ENCODE peak calls at places on chromosomes 2 and 18, in ten cellular contexts. X is body of pancreas; T is DND-41; E is naive B cell; C is fibroblast of gingiva; I is C1 segment of cervical spinal cord; R is stimulated activated CD8-positive, alpha-beta memory T cell treated with anti-CD3 and anti-CD28 coated beads, Interleukin-15, amount 100 ng/mL, for 1 hour; L is Ammon's horn; G is midbrain; K is stimulated activated CD4-positive, alpha-beta T cell treated with anti-CD3 and anti-CD28 coated beads, Interleukin-15, amount 100 ng/mL, for 1 hour. B is an unnamed sample.

GRCh38 chr2:137000790-137001189 is 235.4 kb downstream of the THSD7B start:
- DNase-seq in T (no peak), R (no peak), G (no peak), E (no peak), X (no peak), K (no peak), I (no peak), L (no peak), C (no peak), B (no peak)

GRCh38 chr18:66439207-66439606 is 164.7 kb downstream of the CDH19 start:
- DNase-seq in T (no peak), C (no peak), E (no peak), R (no peak), L (no peak), X (no peak), G (no peak), K (no peak), I (no peak), B (no peak)

GRCh38 chr2:62383843-62384242 is 122.2 kb downstream of the TMEM17 start:
- DNase-seq in E (no peak), G (no peak), X (no peak), C (no peak), K (no peak), I (no peak), T (no peak), R (no peak), L (no peak), B (peak; percentile 9)

GRCh38 chr18:78659748-78660147 is 319.9 kb upstream of the SALL3 start:
- DNase-seq in X (no peak), I (peak; percentile 20), L (peak; percentile 32), R (no peak), T (peak; percentile 35), G (no peak), C (no peak), K (no peak), E (no peak), B (no peak)

GRCh38 chr2:97870396-97870843 is 125.3 kb downstream of the TMEM131 start:
- DNase-seq in K (no peak), L (peak; percentile 22), R (no peak), G (peak; percentile 15), X (peak; percentile 34), E (peak; percentile 7), T (peak; percentile 80), I (no peak), C (peak; percentile 97), B (peak; percentile 98)

GRCh38 chr2:120767486-120768005 is 31.9 kb downstream of the GLI2 start:
- DNase-seq in E (no peak), K (no peak), G (no peak), T (no peak), R (no peak), C (no peak), I (no peak), L (no peak), X (no peak), B (no peak)

GRCh38 chr2:131127076-131127475 is 21.9 kb downstream of the PLEKHB2 start:
- DNase-seq in L (peak; percentile 56), I (peak; percentile 35), E (no peak), G (peak; percentile 45), R (no peak), K (no peak), T (no peak), X (no peak), C (no peak), B (peak; percentile 16)

GRCh38 chr2:16400127-16400623 is 265.5 kb downstream of the CYRIA start:
- DNase-seq in K (no peak), E (no peak), L (no peak), X (no peak), G (no peak), I (no peak), T (no peak), C (no peak), R (no peak), B (no peak)

GRCh38 chr2:113175736-113176695 is 2.2 kb downstream of the PSD4 start:
- DNase-seq in X (no peak), T (peak; percentile 73), C (no peak), K (no peak), L (no peak), I (no peak), E (peak; percentile 78), R (no peak), G (no peak), B (no peak)

GRCh38 chr2:213069531-213069930 is 81.9 kb downstream of the IKZF2 start:
- DNase-seq in C (no peak), R (no peak), G (no peak), I (no peak), X (no peak), E (no peak), K (no peak), T (no peak), L (no peak), B (no peak)

GRCh38 chr2:192243488-192243887 is 48.8 kb upstream of the TMEFF2 start:
- DNase-seq in G (no peak), T (no peak), I (no peak), X (no peak), R (no peak), L (no peak), C (no peak), K (no peak), E (no peak), B (peak; percentile 28)

GRCh38 chr2:217714268-217714643 is 288.5 kb downstream of the TNS1 start:
- DNase-seq in T (no peak), I (peak; percentile 86), X (peak; percentile 50), C (no peak), L (peak; percentile 98), E (no peak), K (no peak), G (peak; percentile 92), R (no peak), B (peak; percentile 55)

GRCh38 chr2:169018390-169018789 is 12.7 kb downstream of the ABCB11 start:
- DNase-seq in K (no peak), E (no peak), G (no peak), X (no peak), I (no peak), L (no peak), T (no peak), C (no peak), R (no peak), B (no peak)

GRCh38 chr2:31404827-31405226 is 9.7 kb downstream of the XDH start:
- DNase-seq in L (no peak), E (no peak), I (no peak), K (no peak), T (no peak), R (no peak), G (no peak), C (no peak), X (no peak), B (no peak)

GRCh38 chr2:195319548-195320415 is 337.2 kb upstream of the SLC39A10 start:
- DNase-seq in I (no peak), L (no peak), X (no peak), T (no peak), K (no peak), G (no peak), E (no peak), R (no peak), C (no peak), B (no peak)

GRCh38 chr2:189570565-189570964 is 10.0 kb downstream of the SLC40A1 start:
- DNase-seq in K (no peak), L (no peak), X (no peak), I (no peak), G (no peak), T (no peak), E (no peak), R (no peak), C (no peak), B (peak; percentile 32)

GRCh38 chr2:109183871-109184270 is 54.9 kb downstream of the SH3RF3 start:
- DNase-seq in L (no peak), G (no peak), C (no peak), I (no peak), X (no peak), K (no peak), R (no peak), E (no peak), T (no peak), B (no peak)

B was measured in myocyte.